ENCODE peak calls at places on chromosomes 16 and 17, in four cellular contexts. R is fibroblast of lung, D is lung, B is stomach. S is an unnamed sample.

GRCh38 chr16:68272501-68273209 is 8.3 kb downstream of the SLC7A6 start:
- DNase-seq in R (no peak), D (no peak), B (peak; percentile 77), S (no peak)

GRCh38 chr17:70021726-70022125 is 53.3 kb upstream of the KCNJ16 start:
- DNase-seq in R (no peak), D (no peak), B (no peak), S (no peak)

GRCh38 chr16:4314532-4315184 is 1.2 kb upstream of the GLIS2 start:
- DNase-seq in R (peak; percentile 52), D (no peak), B (no peak), S (no peak)

GRCh38 chr17:40541060-40541872 is 24.0 kb downstream of the CCR7 start:
- DNase-seq in R (no peak), D (no peak), B (no peak), S (no peak)

GRCh38 chr17:60645918-60646523 is 31.6 kb upstream of the BCAS3 start:
- DNase-seq in R (no peak), D (no peak), B (no peak), S (no peak)

GRCh38 chr17:73901661-73902415 is 257.6 kb upstream of the SDK2 start:
- DNase-seq in R (no peak), D (peak; percentile 61), B (peak; percentile 65), S (peak; percentile 33)

GRCh38 chr17:79831367-79832210 is 7.7 kb downstream of the CBX4 start:
- DNase-seq in R (peak; percentile 60), D (peak; percentile 75), B (peak; percentile 91), S (peak; percentile 88)

GRCh38 chr17:45241315-45242011 is 19.8 kb downstream of the FMNL1 start:
- DNase-seq in R (no peak), D (peak; percentile 54), B (peak; percentile 60), S (peak; percentile 48)

GRCh38 chr17:28843810-28844137 is 1.2 kb upstream of the FAM222B start:
- DNase-seq in R (no peak), D (no peak), B (no peak), S (no peak)

GRCh38 chr16:82043680-82044584 is 8.9 kb downstream of the HSD17B2 start:
- DNase-seq in R (peak; percentile 62), D (no peak), B (no peak), S (no peak)

GRCh38 chr16:3007059-3007956 is 5.4 kb upstream of the CLDN9 start:
- DNase-seq in R (no peak), D (no peak), B (no peak), S (no peak)

GRCh38 chr16:87145181-87146176 is 171.7 kb downstream of the C16orf95 start:
- DNase-seq in R (peak; percentile 67), D (no peak), B (no peak), S (no peak)

GRCh38 chr16:87185983-87186382 is 131.2 kb downstream of the C16orf95 start:
- DNase-seq in R (no peak), D (no peak), B (no peak), S (no peak)

GRCh38 chr17:74861554-74862107 is 1.9 kb upstream of the GRIN2C start:
- DNase-seq in R (no peak), D (no peak), B (no peak), S (no peak)

DNA sequence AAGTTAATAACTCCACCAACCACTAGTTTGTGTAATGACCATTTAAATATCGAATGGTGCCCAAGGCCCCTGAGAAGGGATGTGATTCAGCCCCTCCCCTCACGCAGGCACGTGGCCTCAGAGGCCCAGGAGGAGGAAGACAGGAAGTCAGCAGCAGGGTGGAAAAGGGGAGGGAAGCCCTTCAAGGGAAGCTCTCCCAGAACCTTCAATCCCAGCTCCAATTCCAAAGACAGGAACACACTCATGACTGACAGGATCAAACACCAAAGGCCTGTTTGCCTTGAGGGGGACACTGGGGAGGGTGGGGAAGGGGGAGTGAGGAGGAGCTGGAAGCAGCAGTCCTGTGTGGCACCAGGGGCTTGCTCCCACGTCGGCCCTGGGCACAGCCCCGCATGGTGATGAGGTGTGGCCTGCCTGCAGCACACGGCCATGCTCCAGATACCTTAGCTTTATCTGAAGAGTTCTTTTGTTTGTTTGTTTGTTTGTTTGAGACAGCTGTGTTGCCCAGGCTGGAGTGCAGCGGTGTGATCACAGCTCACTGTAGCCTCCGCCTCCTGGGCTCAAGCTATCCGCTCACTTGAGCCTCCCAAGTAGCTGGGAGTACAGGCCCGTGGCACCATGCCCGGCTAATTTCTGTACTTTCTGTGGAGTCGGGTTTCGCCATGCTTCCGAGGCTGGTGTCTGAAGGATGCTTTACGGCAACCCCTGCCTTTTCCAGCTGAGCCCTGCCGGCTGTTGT is 105.0 kb downstream of the ZNF778 start:
- DNase-seq in R (peak; percentile 92), D (peak; percentile 72), B (no peak), S (no peak)
- H3K4me1 ChIP-seq in R (peaks cover 58% of the 10 kb centered on the region), D (peaks cover 28% of the 10 kb centered on the region), B (peaks cover 84% of the 10 kb centered on the region), S (peaks cover 39% of the 10 kb centered on the region)

DNA sequence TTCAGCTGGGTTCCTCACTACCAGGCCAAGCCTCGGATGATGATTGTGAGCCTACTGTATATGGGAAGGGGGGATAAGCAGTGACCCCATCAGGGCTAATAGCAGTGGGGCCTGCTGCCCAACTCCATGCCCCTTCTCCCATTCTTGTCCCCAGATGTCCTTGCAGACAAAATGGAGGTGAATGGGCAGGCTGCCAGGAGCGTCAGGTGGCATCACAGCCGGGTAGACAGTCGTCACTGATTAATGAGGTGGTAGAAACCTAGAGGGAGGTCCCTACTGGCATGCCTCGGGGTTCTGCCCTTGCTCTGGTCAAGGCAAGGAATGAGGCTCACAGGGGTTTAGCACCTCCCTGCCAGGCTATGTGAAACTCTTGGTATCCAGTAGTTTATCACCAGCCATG is 21.1 kb downstream of the RAI1 start:
- DNase-seq in R (no peak), D (no peak), B (no peak), S (no peak)
- H3K4me1 ChIP-seq in R (peaks cover 10% of the 10 kb centered on the region), D (peaks cover 14% of the 10 kb centered on the region), B (peaks cover 61% of the 10 kb centered on the region), S (peaks cover 49% of the 10 kb centered on the region)

GRCh38 chr17:49002331-49002730 is 5.1 kb downstream of the IGF2BP1 start:
- DNase-seq in R (no peak), D (no peak), B (no peak), S (no peak)

GRCh38 chr17:49000943-49001342 is 3.8 kb downstream of the IGF2BP1 start:
- DNase-seq in R (peak; percentile 54), D (no peak), B (no peak), S (no peak)

GRCh38 chr17:49003557-49004511 is 6.6 kb downstream of the IGF2BP1 start:
- DNase-seq in R (peak; percentile 52), D (no peak), B (no peak), S (no peak)

GRCh38 chr17:49001671-49002070 is 4.5 kb downstream of the IGF2BP1 start:
- DNase-seq in R (no peak), D (no peak), B (no peak), S (no peak)

DNA sequence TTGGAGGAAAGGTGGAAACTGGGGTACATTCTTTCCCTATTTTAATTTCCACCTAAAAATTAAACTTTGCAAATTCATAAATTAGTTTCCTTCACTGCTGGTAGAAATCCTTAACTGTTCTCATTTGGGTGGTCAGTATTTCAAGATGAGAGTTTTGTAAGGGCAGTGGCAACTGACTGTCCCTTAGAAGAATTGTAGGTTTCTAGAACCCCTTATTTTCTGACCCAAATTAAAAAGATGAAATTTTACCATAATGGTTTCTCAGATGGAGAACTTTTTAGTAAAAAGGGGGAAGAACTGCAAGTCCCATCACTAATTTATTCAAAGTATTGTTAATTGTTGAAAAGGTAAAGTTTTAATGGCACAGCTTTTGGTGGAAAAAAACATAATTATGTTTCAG is 5.6 kb downstream of the IGF2BP1 start:
- DNase-seq in R (no peak), D (no peak), B (no peak), S (no peak)
- H3K4me1 ChIP-seq in R (no peaks in the 10 kb centered on the region), D (no peaks in the 10 kb centered on the region), B (peaks cover 7% of the 10 kb centered on the region), S (no peaks in the 10 kb centered on the region)

GRCh38 chr17:66714046-66715023 is 120.6 kb upstream of the CACNG5 start:
- DNase-seq in R (no peak), D (no peak), B (no peak), S (no peak)
- H3K4me1 ChIP-seq in R (no peaks in the 10 kb centered on the region), D (peaks cover 5% of the 10 kb centered on the region), B (peaks cover 13% of the 10 kb centered on the region), S (peaks cover 4% of the 10 kb centered on the region)

GRCh38 chr17:81034779-81035388 is at the start of gene BAIAP2:
- DNase-seq in R (peak; percentile 94), D (peak; percentile 96), B (peak; percentile 98), S (peak; percentile 96)

GRCh38 chr17:81034168-81034777 is 678 bp upstream of the BAIAP2 start:
- DNase-seq in R (no peak), D (no peak), B (no peak), S (no peak)

GRCh38 chr17:81037026-81037782 is 2.3 kb downstream of the BAIAP2 start:
- DNase-seq in R (no peak), D (peak; percentile 80), B (peak; percentile 91), S (peak; percentile 59)

GRCh38 chr17:81036128-81036891 is 1.4 kb downstream of the BAIAP2 start:
- DNase-seq in R (no peak), D (no peak), B (no peak), S (no peak)

GRCh38 chr17:81035389-81036127 is 607 bp downstream of the BAIAP2 start:
- DNase-seq in R (peak; percentile 37), D (no peak), B (no peak), S (no peak)
- H3K4me1 ChIP-seq in R (peaks cover 7% of the 10 kb centered on the region), D (no peaks in the 10 kb centered on the region), B (peaks cover 66% of the 10 kb centered on the region), S (peaks cover 33% of the 10 kb centered on the region)

GRCh38 chr17:63276376-63276775 is 169.7 kb downstream of the CYB561 start:
- DNase-seq in R (no peak), D (no peak), B (no peak), S (no peak)

GRCh38 chr17:63275318-63275967 is 170.7 kb downstream of the CYB561 start:
- DNase-seq in R (peak; percentile 97), D (no peak), B (no peak), S (no peak)

GRCh38 chr17:63276821-63277220 is 169.3 kb downstream of the CYB561 start:
- DNase-seq in R (no peak), D (no peak), B (no peak), S (no peak)

GRCh38 chr17:63275968-63276349 is 170.1 kb downstream of the CYB561 start:
- DNase-seq in R (peak; percentile 48), D (no peak), B (no peak), S (no peak)

GRCh38 chr17:63274156-63274555 is 171.9 kb downstream of the CYB561 start:
- DNase-seq in R (peak; percentile 96), D (no peak), B (no peak), S (no peak)
- H3K4me1 ChIP-seq in R (peaks cover 14% of the 10 kb centered on the region), D (peaks cover 2% of the 10 kb centered on the region), B (no peaks in the 10 kb centered on the region), S (no peaks in the 10 kb centered on the region)

GRCh38 chr16:11557811-11558210 is 28.9 kb downstream of the LITAF start:
- DNase-seq in R (no peak), D (no peak), B (no peak), S (peak; percentile 56)
- H3K4me1 ChIP-seq in R (peaks cover 6% of the 10 kb centered on the region), D (no peaks in the 10 kb centered on the region), B (peaks cover 13% of the 10 kb centered on the region), S (peaks cover 9% of the 10 kb centered on the region)

GRCh38 chr16:31130336-31130812 is 5.2 kb downstream of the PRSS8 start:
- DNase-seq in R (no peak), D (no peak), B (no peak), S (no peak)

GRCh38 chr16:31130899-31131298 is 4.6 kb downstream of the PRSS8 start:
- DNase-seq in R (no peak), D (peak; percentile 91), B (peak; percentile 95), S (no peak)

GRCh38 chr16:31128711-31129567 is 6.6 kb downstream of the PRSS8 start:
- DNase-seq in R (no peak), D (peak; percentile 84), B (peak; percentile 82), S (peak; percentile 53)

GRCh38 chr16:31131416-31131815 is 4.1 kb downstream of the PRSS8 start:
- DNase-seq in R (no peak), D (no peak), B (no peak), S (no peak)

GRCh38 chr16:31129568-31130335 is 5.8 kb downstream of the PRSS8 start:
- DNase-seq in R (no peak), D (peak; percentile 68), B (no peak), S (peak; percentile 66)
- H3K4me1 ChIP-seq in R (no peaks in the 10 kb centered on the region), D (no peaks in the 10 kb centered on the region), B (peaks cover 68% of the 10 kb centered on the region), S (peaks cover 30% of the 10 kb centered on the region)

S was measured in testis.